ENCODE peak calls at places on chromosomes 5 and 9, in four cellular contexts. L is B cell, F is vagina, S is tibial nerve. J is an unnamed sample.

GRCh38 chr9:126159661-126160060 is 167.0 kb upstream of the MVB12B start:
- DNase-seq in L (no peak), F (peak), S (no peak), J (peak)

GRCh38 chr5:24381861-24382460 is 262.8 kb downstream of the CDH10 start:
- DNase-seq in L (no peak), F (no peak), S (no peak), J (no peak)

GRCh38 chr5:173764321-173765029 is 123.7 kb upstream of the CPEB4 start:
- DNase-seq in L (no peak), F (no peak), S (peak), J (no peak)

GRCh38 chr5:32259033-32259432 is 53.7 kb downstream of the MTMR12 start:
- DNase-seq in L (no peak), F (no peak), S (no peak), J (no peak)

GRCh38 chr5:90289837-90290236 is 119.7 kb downstream of the CETN3 start:
- DNase-seq in L (no peak), F (no peak), S (no peak), J (no peak)

GRCh38 chr5:138466058-138466899 is 1.0 kb downstream of the EGR1 start:
- DNase-seq in L (no peak), F (no peak), S (no peak), J (no peak)

GRCh38 chr5:143506881-143507552 is 103.5 kb upstream of the NR3C1 start:
- DNase-seq in L (no peak), F (no peak), S (no peak), J (no peak)

GRCh38 chr5:139571966-139572365 is 10.8 kb downstream of the UBE2D2 start:
- DNase-seq in L (no peak), F (no peak), S (no peak), J (no peak)

GRCh38 chr5:89981006-89981405 is 428.6 kb downstream of the CETN3 start:
- DNase-seq in L (no peak), F (no peak), S (no peak), J (no peak)

GRCh38 chr5:112525217-112525616 is 106.1 kb upstream of the EPB41L4A start:
- DNase-seq in L (no peak), F (no peak), S (no peak), J (no peak)
- TF ChIP-seq CTCF in L (no peak), F (no peak), S (no peak), J (no peak)

DNA sequence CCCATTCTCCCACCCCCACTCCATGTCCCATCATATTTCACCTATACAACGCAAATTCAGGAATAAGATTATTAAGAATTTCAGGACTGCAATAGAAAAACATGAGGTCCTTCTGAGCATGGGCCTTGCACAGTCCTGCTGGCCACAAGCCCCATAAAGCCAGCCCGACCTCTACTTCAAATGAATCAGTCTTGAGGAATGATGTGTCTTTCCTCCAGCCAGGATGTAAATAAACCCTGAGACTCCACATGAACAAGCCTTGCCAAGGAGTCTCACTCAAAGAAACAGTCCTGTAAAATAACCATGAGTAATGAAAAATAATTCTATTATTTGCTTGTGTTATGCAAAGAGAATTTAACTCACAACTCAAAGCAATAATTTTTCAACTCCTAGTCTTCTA is 140.0 kb upstream of the MOCS2 start:
- DNase-seq in L (no peak), F (no peak), S (no peak), J (no peak)
- TF ChIP-seq CTCF in L (no peak), F (no peak), S (no peak), J (no peak)

DNA sequence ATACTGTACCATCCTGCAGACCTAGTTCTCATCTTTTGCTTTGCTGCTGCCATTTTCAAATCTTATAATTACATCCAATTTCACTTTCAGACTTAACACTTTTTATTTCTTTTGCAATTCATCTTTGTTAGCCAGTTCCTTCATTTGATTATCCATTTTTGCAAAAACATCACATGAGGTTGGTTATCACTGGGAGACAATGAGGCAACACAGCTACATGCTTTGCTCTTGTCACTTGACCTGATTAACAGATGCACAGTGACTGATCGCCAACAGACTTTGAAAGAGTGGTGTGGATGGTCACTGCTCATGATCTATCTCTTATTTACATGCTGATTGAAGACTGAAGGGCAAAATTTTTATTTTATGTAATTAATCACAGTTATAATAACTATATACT is 17.0 kb upstream of the RNF20 start:
- DNase-seq in L (no peak), F (no peak), S (no peak), J (no peak)
- TF ChIP-seq CTCF in L (no peak), F (no peak), S (no peak), J (no peak)

GRCh38 chr9:33719581-33720374 is 75.6 kb upstream of the PRSS3 start:
- DNase-seq in L (peak), F (no peak), S (no peak), J (peak)

GRCh38 chr9:33721674-33722358 is 73.5 kb upstream of the PRSS3 start:
- DNase-seq in L (peak), F (no peak), S (peak), J (peak)

GRCh38 chr9:33718987-33719386 is 76.4 kb upstream of the PRSS3 start:
- DNase-seq in L (no peak), F (no peak), S (no peak), J (no peak)

GRCh38 chr9:33722359-33722675 is 73.0 kb upstream of the PRSS3 start:
- DNase-seq in L (no peak), F (no peak), S (no peak), J (no peak)
- TF ChIP-seq CTCF in L (peak), F (no peak), S (no peak), J (no peak)

J was measured in GM10248.